ENCODE peak calls at places on chromosome 13, in six cellular contexts. Q is anterior cingulate cortex, P is bronchial epithelial cell, K is heart right ventricle, S is GM12865, W is T-cell. I is an unnamed sample.

GRCh38 chr13:29081697-29082440 is 261.7 kb downstream of the MTUS2 start:
- DNase-seq in K (no peak), S (peak; percentile 24), W (no peak), Q (no peak), P (no peak), I (no peak)

GRCh38 chr13:113179374-113180230 is 21.2 kb downstream of the PROZ start:
- DNase-seq in W (peak; percentile 51), Q (no peak), K (peak; percentile 21), S (no peak), P (no peak), I (no peak)

GRCh38 chr13:91072511-91072910 is 275.0 kb upstream of the MIR17HG start:
- DNase-seq in P (no peak), S (no peak), W (no peak), K (no peak), Q (no peak), I (no peak)

GRCh38 chr13:113152894-113153809 is 5.3 kb upstream of the PROZ start:
- DNase-seq in W (no peak), K (peak; percentile 58), S (peak; percentile 16), Q (no peak), P (no peak), I (peak; percentile 79)

GRCh38 chr13:102901615-102902305 is 55.9 kb downstream of the ERCC5 start:
- DNase-seq in S (no peak), P (peak; percentile 64), K (no peak), Q (no peak), W (no peak), I (no peak)

GRCh38 chr13:31027136-31027535 is 94.7 kb downstream of the TEX26 start:
- DNase-seq in Q (no peak), K (no peak), W (no peak), S (no peak), P (no peak), I (no peak)

GRCh38 chr13:108643646-108644353 is 14.4 kb downstream of the MYO16 start:
- DNase-seq in Q (no peak), P (no peak), W (no peak), S (no peak), K (no peak), I (no peak)

GRCh38 chr13:27450921-27451461 is 627 bp upstream of the MTIF3 start:
- DNase-seq in K (peak; percentile 48), Q (no peak), P (peak; percentile 84), S (no peak), W (peak; percentile 25), I (peak; percentile 62)